ENCODE peak calls at places on chromosome 12, in six cellular contexts. O, B, T, E, G and P are unnamed samples.

GRCh38 chr12:49644620-49644994 is 21.2 kb downstream of the PRPF40B start:
- DNase-seq in O (peak), B (peak), T (peak), E (peak), G (peak), P (peak)

GRCh38 chr12:30823140-30823669 is 68.5 kb upstream of the CAPRIN2 start:
- DNase-seq in O (peak), B (no peak), T (peak), E (peak), G (no peak), P (peak)

GRCh38 chr12:117241697-117242096 is 51.4 kb upstream of the FBXO21 start:
- DNase-seq in O (no peak), B (no peak), T (no peak), E (no peak), G (no peak), P (no peak)

GRCh38 chr12:54052745-54053624 is 650 bp upstream of the HOXC4 start:
- DNase-seq in O (no peak), B (no peak), T (no peak), E (no peak), G (no peak), P (no peak)

GRCh38 chr12:40616383-40616900 is 75.8 kb upstream of the CNTN1 start:
- DNase-seq in O (no peak), B (no peak), T (no peak), E (no peak), G (no peak), P (no peak)

GRCh38 chr12:68137278-68137930 is 22.1 kb downstream of the IFNG start:
- DNase-seq in O (peak), B (no peak), T (no peak), E (no peak), G (no peak), P (no peak)

GRCh38 chr12:49922349-49923034 is 18.8 kb upstream of the FAIM2 start:
- DNase-seq in O (no peak), B (no peak), T (no peak), E (no peak), G (no peak), P (no peak)

GRCh38 chr12:131672311-131672940 is 38.5 kb upstream of the SFSWAP start:
- DNase-seq in O (no peak), B (no peak), T (no peak), E (no peak), G (no peak), P (no peak)

GRCh38 chr12:47034661-47035060 is 44.8 kb upstream of the PCED1B start:
- DNase-seq in O (no peak), B (no peak), T (no peak), E (peak), G (no peak), P (no peak)

GRCh38 chr12:47843226-47843980 is 23.7 kb upstream of the HDAC7 start:
- DNase-seq in O (no peak), B (no peak), T (no peak), E (no peak), G (no peak), P (no peak)

GRCh38 chr12:56346663-56347062 is 8.0 kb downstream of the IL23A start:
- DNase-seq in O (peak), B (no peak), T (no peak), E (no peak), G (no peak), P (no peak)

GRCh38 chr12:47743311-47743860 is 15.3 kb downstream of the RAPGEF3 start:
- DNase-seq in O (no peak), B (no peak), T (no peak), E (no peak), G (no peak), P (no peak)

GRCh38 chr12:122799635-122800243 is 25.4 kb downstream of the CCDC62 start:
- DNase-seq in O (no peak), B (no peak), T (no peak), E (no peak), G (no peak), P (no peak)

GRCh38 chr12:27081668-27082091 is 698 bp downstream of the C12orf71 start:
- DNase-seq in O (no peak), B (no peak), T (no peak), E (peak), G (no peak), P (no peak)

GRCh38 chr12:82505150-82505549 is 146.8 kb downstream of the METTL25 start:
- DNase-seq in O (no peak), B (no peak), T (no peak), E (no peak), G (no peak), P (no peak)

GRCh38 chr12:108820700-108821406 is 36.5 kb downstream of the SSH1 start:
- DNase-seq in O (no peak), B (no peak), T (no peak), E (no peak), G (no peak), P (no peak)

GRCh38 chr12:69688021-69688420 is 11.1 kb downstream of the BEST3 start:
- DNase-seq in O (no peak), B (no peak), T (no peak), E (no peak), G (no peak), P (no peak)

GRCh38 chr12:133080619-133081407 is at the start of gene ZNF140:
- DNase-seq in O (peak), B (peak), T (peak), E (peak), G (peak), P (peak)

GRCh38 chr12:95205685-95206084 is 11.6 kb downstream of the FGD6 start:
- DNase-seq in O (no peak), B (no peak), T (no peak), E (peak), G (no peak), P (peak)

GRCh38 chr12:122336015-122336946 is 70.0 kb upstream of the VPS33A start:
- DNase-seq in O (peak), B (no peak), T (no peak), E (peak), G (no peak), P (no peak)

GRCh38 chr12:124713436-124714082 is 146.1 kb upstream of the NCOR2 start:
- DNase-seq in O (peak), B (no peak), T (peak), E (peak), G (no peak), P (no peak)

GRCh38 chr12:13597166-13597565 is 384.2 kb downstream of the GRIN2B start:
- DNase-seq in O (no peak), B (no peak), T (no peak), E (no peak), G (no peak), P (no peak)

GRCh38 chr12:3325736-3326135 is 165.3 kb upstream of the PRMT8 start:
- DNase-seq in O (no peak), B (no peak), T (no peak), E (no peak), G (no peak), P (no peak)

GRCh38 chr12:13196302-13196921 is at the start of gene EMP1:
- DNase-seq in O (peak), B (no peak), T (peak), E (peak), G (no peak), P (peak)

GRCh38 chr12:113196996-113197395 is 11.5 kb downstream of the RITA1 start:
- DNase-seq in O (peak), B (peak), T (peak), E (peak), G (no peak), P (no peak)

GRCh38 chr12:127293507-127294310 is 973.3 kb upstream of the TMEM132C start:
- DNase-seq in O (peak), B (peak), T (peak), E (peak), G (peak), P (peak)

GRCh38 chr12:21169878-21170472 is 39.0 kb downstream of the SLCO1B1 start:
- DNase-seq in O (peak), B (peak), T (no peak), E (peak), G (no peak), P (no peak)

GRCh38 chr12:117580718-117581062 is 219.3 kb upstream of the NOS1 start:
- DNase-seq in O (no peak), B (no peak), T (no peak), E (no peak), G (no peak), P (no peak)

GRCh38 chr12:123984903-123985302 is 11.9 kb downstream of the ZNF664 start:
- DNase-seq in O (no peak), B (no peak), T (no peak), E (no peak), G (no peak), P (no peak)

GRCh38 chr12:49635036-49635435 is 11.7 kb downstream of the PRPF40B start:
- DNase-seq in O (no peak), B (no peak), T (no peak), E (no peak), G (no peak), P (no peak)

GRCh38 chr12:62190081-62190480 is 70.1 kb upstream of the USP15 start:
- DNase-seq in O (no peak), B (no peak), T (no peak), E (no peak), G (no peak), P (no peak)

GRCh38 chr12:89098390-89099102 is 253.8 kb downstream of the DUSP6 start:
- DNase-seq in O (no peak), B (peak), T (no peak), E (peak), G (no peak), P (no peak)

GRCh38 chr12:3630111-3630510 is 122.8 kb downstream of the CRACR2A start:
- DNase-seq in O (no peak), B (no peak), T (no peak), E (no peak), G (no peak), P (no peak)

GRCh38 chr12:99111600-99111999 is 466.5 kb downstream of the APAF1 start:
- DNase-seq in O (no peak), B (peak), T (no peak), E (no peak), G (no peak), P (no peak)

GRCh38 chr12:90801776-90802175 is 153.2 kb downstream of the CCER1 start:
- DNase-seq in O (no peak), B (no peak), T (no peak), E (peak), G (no peak), P (no peak)

GRCh38 chr12:109888179-109889020 is 8.1 kb upstream of the GLTP start:
- DNase-seq in O (peak), B (no peak), T (no peak), E (peak), G (no peak), P (no peak)